ENCODE peak calls at places on chromosomes 1 and 21, in six cellular contexts. S is K562, W is A549, Z is endothelial cell of umbilical vein, T is GM12878, P is HepG2. E is an unnamed sample.

GRCh38 chr21:36698160-36699025 is 522 bp upstream of the SIM2 start:
- DNase-seq in W (peak), Z (no peak), T (no peak), S (no peak), P (no peak), E (no peak)

GRCh38 chr1:36166938-36167910 is 11.3 kb downstream of the MAP7D1 start:
- DNase-seq in S (no peak), Z (no peak), P (no peak), T (no peak), W (no peak), E (no peak)

GRCh38 chr1:1677718-1678580 is 14.6 kb downstream of the SLC35E2B start:
- DNase-seq in T (peak), S (peak), Z (no peak), P (no peak), W (no peak), E (peak)

GRCh38 chr1:151853411-151853930 is at the start of gene THEM5:
- DNase-seq in T (no peak), S (no peak), Z (no peak), W (no peak), P (no peak), E (peak)

GRCh38 chr1:16938351-16939321 is 16.9 kb downstream of the CROCC start:
- DNase-seq in P (no peak), S (peak), W (no peak), Z (no peak), T (no peak), E (no peak)

GRCh38 chr1:245153645-245154428 is 948 bp upstream of the KIF26B start:
- DNase-seq in S (peak), W (peak), T (no peak), P (no peak), Z (peak), E (peak)

GRCh38 chr1:98437540-98437939 is 224.0 kb upstream of the SNX7 start:
- DNase-seq in W (no peak), T (no peak), P (no peak), Z (no peak), S (no peak), E (no peak)

GRCh38 chr21:44415073-44416025 is 40.0 kb upstream of the LRRC3 start:
- DNase-seq in W (no peak), S (no peak), Z (no peak), T (no peak), P (no peak), E (no peak)

GRCh38 chr21:45098867-45099266 is 24.5 kb downstream of the ADARB1 start:
- DNase-seq in S (peak), P (peak), W (peak), Z (peak), T (no peak), E (peak)

GRCh38 chr21:40416572-40416971 is 430.4 kb downstream of the DSCAM start:
- DNase-seq in W (no peak), Z (no peak), T (no peak), S (no peak), P (no peak), E (no peak)

GRCh38 chr1:7249516-7249915 is 464.3 kb downstream of the CAMTA1 start:
- DNase-seq in W (no peak), Z (no peak), P (no peak), T (no peak), S (no peak), E (no peak)

GRCh38 chr1:50047916-50048694 is 24.4 kb upstream of the AGBL4 start:
- DNase-seq in Z (no peak), W (peak), S (no peak), P (no peak), T (no peak), E (no peak)

GRCh38 chr1:85313888-85314696 is 37.7 kb upstream of the BCL10 start:
- DNase-seq in S (no peak), Z (peak), W (peak), T (no peak), P (no peak), E (no peak)

GRCh38 chr1:941588-942383 is 17.3 kb downstream of the NOC2L start:
- DNase-seq in T (no peak), S (peak), W (peak), P (peak), Z (peak), E (peak)

GRCh38 chr1:169466259-169467230 is 19.2 kb downstream of the SLC19A2 start:
- DNase-seq in Z (peak), S (no peak), T (no peak), P (peak), W (peak), E (peak)

GRCh38 chr1:11059166-11059989 is 440 bp downstream of the SRM start:
- DNase-seq in W (no peak), Z (peak), S (peak), T (no peak), P (no peak), E (peak)

GRCh38 chr21:45322960-45323461 is 35.3 kb upstream of the POFUT2 start:
- DNase-seq in W (peak), T (no peak), P (no peak), Z (no peak), S (peak), E (peak)

GRCh38 chr1:200780545-200781444 is 42.1 kb downstream of the CAMSAP2 start:
- DNase-seq in Z (peak), S (no peak), T (peak), W (no peak), P (no peak), E (no peak)

GRCh38 chr1:43536196-43536863 is 5.6 kb downstream of the PTPRF start:
- DNase-seq in S (no peak), W (no peak), Z (no peak), T (no peak), P (no peak), E (no peak)

GRCh38 chr1:228867093-228867950 is 132.0 kb downstream of the RHOU start:
- DNase-seq in S (no peak), T (no peak), W (no peak), P (no peak), Z (no peak), E (peak)

GRCh38 chr1:245418029-245418428 is 263.2 kb downstream of the KIF26B start:
- DNase-seq in P (no peak), Z (no peak), W (no peak), S (no peak), T (no peak), E (no peak)

GRCh38 chr1:41766546-41766945 is 152.2 kb downstream of the HIVEP3 start:
- DNase-seq in P (no peak), T (no peak), Z (no peak), S (no peak), W (no peak), E (peak)

GRCh38 chr1:229106526-229107105 is 164.3 kb upstream of the RAB4A start:
- DNase-seq in T (no peak), W (no peak), P (no peak), S (no peak), Z (no peak), E (no peak)

GRCh38 chr1:201480231-201481003 is 11.4 kb upstream of the PHLDA3 start:
- DNase-seq in W (peak), T (no peak), Z (no peak), S (peak), P (peak), E (peak)

GRCh38 chr1:51534447-51534846 is 15.4 kb upstream of the EPS15 start:
- DNase-seq in T (no peak), P (no peak), W (no peak), Z (no peak), S (no peak), E (no peak)

GRCh38 chr1:67004176-67004575 is 49.8 kb downstream of the SLC35D1 start:
- DNase-seq in W (no peak), P (no peak), S (no peak), Z (no peak), T (no peak), E (no peak)

GRCh38 chr1:66999640-67000400 is 54.1 kb downstream of the SLC35D1 start:
- DNase-seq in P (no peak), T (no peak), W (no peak), Z (no peak), S (no peak), E (peak)

GRCh38 chr1:66996018-66996682 is 57.8 kb downstream of the SLC35D1 start:
- DNase-seq in S (peak), Z (peak), T (peak), W (peak), P (peak), E (peak)

GRCh38 chr1:67001682-67002425 is 52.1 kb downstream of the SLC35D1 start:
- DNase-seq in T (no peak), Z (no peak), W (no peak), P (no peak), S (no peak), E (no peak)

GRCh38 chr1:66998972-66999371 is 55.0 kb downstream of the SLC35D1 start:
- DNase-seq in W (no peak), T (no peak), S (no peak), P (no peak), Z (no peak), E (peak)
- TF ChIP-seq MAX in W (no peak), T (no peak), S (no peak), P (no peak), Z (no peak), E (no peak)

DNA sequence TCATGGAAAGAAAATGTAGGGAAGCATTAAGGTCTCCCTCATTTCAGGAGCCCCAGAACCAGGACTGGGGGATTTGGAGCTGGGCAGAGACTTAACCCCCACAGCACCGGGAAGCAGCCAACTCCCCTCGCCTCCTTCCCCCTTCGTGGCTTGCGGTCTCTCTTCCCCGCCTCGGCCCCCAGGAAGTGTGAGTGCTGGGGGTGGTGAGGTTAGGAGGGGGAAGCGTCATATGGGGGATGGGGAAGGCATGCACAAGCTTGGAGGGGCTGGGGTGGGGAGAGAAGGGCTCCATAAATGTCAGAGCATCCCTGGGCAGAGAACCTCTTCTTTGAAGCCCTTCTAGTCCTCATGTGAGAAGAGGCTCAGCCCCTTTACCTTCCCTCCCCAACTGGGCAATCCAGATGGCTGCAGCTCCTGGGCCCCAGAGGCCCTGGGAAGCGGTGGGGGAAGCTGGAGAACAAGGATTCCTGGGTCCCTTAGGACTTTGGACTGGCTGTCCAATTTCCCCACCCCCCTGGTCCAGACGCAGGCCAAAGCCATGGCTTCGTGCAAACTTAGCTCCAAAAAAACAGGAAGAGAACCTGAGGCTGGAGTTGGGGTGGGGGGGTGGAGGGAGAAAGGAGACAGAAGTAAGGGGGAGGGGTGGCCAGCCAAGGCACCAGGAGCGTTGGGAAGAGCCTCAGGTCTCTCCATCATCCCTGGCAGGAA is 7.8 kb downstream of the ZBTB7B start:
- DNase-seq in W (no peak), S (no peak), Z (no peak), P (no peak), T (no peak), E (peak)
- TF ChIP-seq MYC in W (no peak), S (no peak), Z (no peak), P (no peak), T (no peak), E (no peak)

DNA sequence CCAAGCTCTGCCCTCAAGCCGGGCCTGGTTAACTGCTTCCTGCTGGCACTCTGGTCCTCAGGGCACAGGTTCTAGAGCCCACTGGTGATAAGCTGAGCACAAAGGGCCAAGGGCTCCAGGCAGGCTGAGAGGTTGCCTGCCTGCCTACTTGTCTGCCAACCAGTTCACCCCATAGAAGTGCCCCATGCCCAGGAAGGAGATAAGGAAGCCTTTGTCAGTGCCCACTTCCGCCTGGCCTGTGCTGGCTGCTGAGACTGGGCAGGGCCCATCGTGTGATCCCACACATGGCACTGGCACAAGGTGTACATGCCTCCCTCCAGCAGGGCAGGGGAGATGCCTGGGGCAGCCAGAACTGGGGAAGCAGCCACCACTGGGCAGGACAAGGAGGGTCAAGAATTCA is 24.1 kb downstream of the SLC9A1 start:
- DNase-seq in S (no peak), T (no peak), P (no peak), Z (no peak), W (no peak), E (no peak)
- TF ChIP-seq MAX in S (no peak), T (no peak), P (no peak), Z (no peak), W (no peak), E (no peak)

GRCh38 chr1:25208561-25209222 is 23.6 kb downstream of the SYF2 start:
- DNase-seq in Z (no peak), P (no peak), T (no peak), S (no peak), W (no peak), E (no peak)
- TF ChIP-seq MYC in Z (no peak), P (no peak), T (no peak), S (no peak), W (no peak), E (no peak)

GRCh38 chr21:32131960-32132359 is 146.9 kb downstream of the MIS18A start:
- DNase-seq in P (peak), S (peak), T (no peak), Z (no peak), W (peak), E (peak)
- TF ChIP-seq MAX in P (no peak), S (no peak), T (no peak), Z (no peak), W (no peak), E (no peak)

DNA sequence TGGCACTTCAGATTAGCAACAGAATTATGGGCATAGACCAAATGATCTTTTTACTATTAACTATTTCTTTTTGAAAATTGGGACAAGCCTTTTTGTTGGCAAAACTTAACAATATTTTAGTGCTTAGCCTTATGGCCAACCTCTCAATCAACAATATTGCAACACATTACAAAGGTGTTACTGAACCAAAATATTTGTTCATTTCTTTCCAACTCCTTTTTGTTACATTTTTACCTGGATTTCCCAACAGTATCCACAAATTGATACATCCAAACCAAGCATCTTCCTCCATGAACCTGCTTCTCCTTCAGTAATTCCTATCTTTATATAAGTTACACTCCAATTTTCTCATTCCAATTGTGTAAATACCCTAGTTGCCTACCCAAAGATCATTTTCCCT is 1.5 kb upstream of the AMPD1 start:
- DNase-seq in W (no peak), Z (no peak), P (no peak), S (no peak), T (no peak), E (no peak)
- TF ChIP-seq MYC in W (no peak), Z (no peak), P (no peak), S (no peak), T (no peak), E (no peak)